ENCODE peak calls at places on chromosome 17, in six cellular contexts. N, V, U, A, E and K are unnamed samples.

GRCh38 chr17:58377005-58377660 is 25.1 kb upstream of the SUPT4H1 start:
- DNase-seq in A (no peak), E (peak), V (no peak), U (no peak), N (no peak), K (peak)

GRCh38 chr17:41071606-41072375 is 6.1 kb upstream of the KRTAP2-4 start:
- DNase-seq in N (no peak), U (no peak), E (no peak), V (no peak), A (no peak), K (no peak)

GRCh38 chr17:17569691-17570090 is 21.8 kb downstream of the PEMT start:
- DNase-seq in V (no peak), U (no peak), N (peak), A (no peak), E (no peak), K (no peak)

GRCh38 chr17:17495448-17496188 is 577 bp downstream of the RASD1 start:
- DNase-seq in A (no peak), V (no peak), N (no peak), U (no peak), E (no peak), K (peak)

GRCh38 chr17:48356866-48357265 is 73.1 kb downstream of the SKAP1 start:
- DNase-seq in E (no peak), V (no peak), U (no peak), A (no peak), N (no peak), K (no peak)

GRCh38 chr17:74241434-74241833 is 28.1 kb downstream of the TTYH2 start:
- DNase-seq in V (no peak), N (peak), A (no peak), E (no peak), U (no peak), K (no peak)

GRCh38 chr17:16941072-16941641 is 30.8 kb downstream of the TNFRSF13B start:
- DNase-seq in U (no peak), E (peak), V (no peak), N (no peak), A (no peak), K (no peak)

GRCh38 chr17:59761385-59762021 is 54.0 kb downstream of the VMP1 start:
- DNase-seq in E (no peak), N (no peak), U (no peak), V (no peak), A (peak), K (no peak)

GRCh38 chr17:67467500-67468481 is 90.7 kb downstream of the PITPNC1 start:
- DNase-seq in V (no peak), N (no peak), A (no peak), E (no peak), U (no peak), K (no peak)

GRCh38 chr17:40443196-40443987 is at the start of gene IGFBP4:
- DNase-seq in U (peak), V (no peak), N (peak), A (peak), E (peak), K (peak)

GRCh38 chr17:63926164-63926563 is 6.0 kb downstream of the CD79B start:
- DNase-seq in N (no peak), V (no peak), E (no peak), U (no peak), A (no peak), K (no peak)

GRCh38 chr17:57946798-57947358 is 8.3 kb downstream of the CUEDC1 start:
- DNase-seq in A (peak), N (peak), E (peak), V (no peak), U (no peak), K (peak)

GRCh38 chr17:44362479-44362963 is 1.1 kb downstream of the FAM171A2 start:
- DNase-seq in U (no peak), E (no peak), N (no peak), A (no peak), V (no peak), K (no peak)
- H3K4me3 ChIP-seq in U (no peak), E (peak), N (peak), A (peak), V (peak), K (peak)

GRCh38 chr17:50421308-50422031 is 4.5 kb upstream of the ACSF2 start:
- DNase-seq in A (peak), E (no peak), V (no peak), U (no peak), N (no peak), K (no peak)
- H3K4me3 ChIP-seq in A (no peak), E (peak), V (no peak), U (peak), N (peak), K (peak)

DNA sequence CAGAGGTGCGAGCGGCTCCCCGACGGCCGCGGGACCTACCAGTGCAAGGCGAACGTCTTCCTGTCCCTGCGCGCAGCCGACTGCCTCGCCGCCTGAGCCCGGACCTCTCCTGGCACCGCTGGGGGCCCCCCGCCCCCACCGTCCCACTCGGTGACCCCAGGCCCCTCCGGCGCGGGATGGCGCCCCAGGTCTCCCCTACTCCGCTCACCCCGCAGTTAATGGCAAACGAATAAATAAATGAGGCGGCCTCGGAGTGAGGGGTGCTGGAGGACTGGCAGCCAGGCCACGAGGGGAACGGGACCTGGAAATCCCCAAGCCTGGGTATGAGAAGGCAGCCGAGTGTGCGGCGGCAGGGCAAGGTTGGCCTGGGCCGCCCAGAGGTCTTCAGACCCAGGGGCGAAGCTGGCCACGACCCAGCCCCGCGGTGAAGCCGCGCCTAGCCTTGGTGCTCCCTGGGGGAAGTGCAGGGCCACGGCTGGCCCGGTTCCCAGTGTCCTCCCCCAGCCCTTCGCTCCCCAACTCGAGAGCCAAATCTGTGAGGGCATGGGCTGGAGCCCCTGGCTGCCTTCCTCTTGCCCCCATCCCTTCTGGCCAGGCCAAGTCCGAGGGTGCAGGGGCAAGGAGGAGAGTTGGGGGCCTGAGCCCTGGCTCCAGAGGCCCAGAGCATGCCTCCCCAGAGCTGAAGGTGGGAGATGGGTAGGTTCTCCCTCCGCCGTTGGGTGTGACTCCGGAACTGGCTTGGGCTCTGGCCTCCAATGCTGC is 796 bp downstream of the NPB start:
- DNase-seq in U (no peak), V (no peak), N (peak), A (no peak), E (no peak), K (no peak)
- H3K4me3 ChIP-seq in U (no peak), V (no peak), N (peak), A (no peak), E (peak), K (no peak)

DNA sequence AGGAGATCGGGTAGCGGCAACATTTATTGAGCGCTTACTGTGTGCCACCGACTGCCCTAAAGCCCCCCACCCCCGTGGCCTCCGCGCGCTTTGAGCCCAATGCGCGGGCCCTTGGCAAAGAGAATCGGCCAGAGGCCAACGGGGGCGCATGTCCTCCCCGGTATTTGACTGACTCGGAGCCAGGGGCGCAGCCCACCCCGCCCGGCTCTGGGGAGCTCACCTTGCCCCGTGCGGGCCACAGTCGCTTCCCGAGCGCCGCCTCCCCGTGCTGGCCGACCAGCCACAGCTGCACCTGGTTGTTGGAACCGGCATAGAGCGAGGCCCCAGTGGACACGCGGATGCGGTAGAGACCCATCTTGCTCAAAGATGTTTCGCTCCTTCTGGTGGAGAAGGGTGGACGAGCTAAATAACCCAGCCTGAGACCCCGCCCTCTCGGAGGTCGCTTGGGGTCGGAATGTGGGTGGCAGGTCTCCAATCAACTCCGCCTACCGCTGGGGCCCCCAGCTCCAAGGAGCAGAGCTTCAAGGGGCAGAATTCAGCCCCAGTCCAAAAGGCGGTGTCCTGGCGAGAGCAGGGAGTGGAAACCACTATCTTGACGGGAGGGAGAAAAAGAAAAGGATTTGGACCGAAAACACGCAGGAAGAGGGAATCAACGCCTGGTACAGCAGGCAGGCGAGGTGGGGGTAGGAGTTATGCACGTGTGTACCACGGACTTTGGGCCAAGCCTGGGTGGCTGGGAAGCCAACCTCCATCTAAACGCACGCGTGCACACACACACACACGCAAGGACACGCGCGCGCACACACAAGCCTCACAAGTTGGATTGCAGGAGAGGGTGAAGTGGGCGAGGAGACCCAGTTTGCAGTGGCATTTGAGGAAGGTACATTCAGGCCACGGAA is at the start of gene ALOX15:
- DNase-seq in U (no peak), V (no peak), E (no peak), N (no peak), A (no peak), K (no peak)
- H3K4me3 ChIP-seq in U (no peak), V (no peak), E (no peak), N (no peak), A (no peak), K (no peak)

GRCh38 chr17:78977992-78978973 is 1.4 kb downstream of the LGALS3BP start:
- DNase-seq in V (no peak), A (no peak), E (peak), U (no peak), N (no peak), K (no peak)
- H3K4me3 ChIP-seq in V (peak), A (peak), E (peak), U (no peak), N (peak), K (no peak)

GRCh38 chr17:30908717-30909420 is 2.8 kb upstream of the TEFM start:
- DNase-seq in U (no peak), E (no peak), N (no peak), V (no peak), A (no peak), K (no peak)

GRCh38 chr17:30905742-30906100 is 317 bp downstream of the TEFM start:
- DNase-seq in V (no peak), E (no peak), U (no peak), A (no peak), N (no peak), K (no peak)

DNA sequence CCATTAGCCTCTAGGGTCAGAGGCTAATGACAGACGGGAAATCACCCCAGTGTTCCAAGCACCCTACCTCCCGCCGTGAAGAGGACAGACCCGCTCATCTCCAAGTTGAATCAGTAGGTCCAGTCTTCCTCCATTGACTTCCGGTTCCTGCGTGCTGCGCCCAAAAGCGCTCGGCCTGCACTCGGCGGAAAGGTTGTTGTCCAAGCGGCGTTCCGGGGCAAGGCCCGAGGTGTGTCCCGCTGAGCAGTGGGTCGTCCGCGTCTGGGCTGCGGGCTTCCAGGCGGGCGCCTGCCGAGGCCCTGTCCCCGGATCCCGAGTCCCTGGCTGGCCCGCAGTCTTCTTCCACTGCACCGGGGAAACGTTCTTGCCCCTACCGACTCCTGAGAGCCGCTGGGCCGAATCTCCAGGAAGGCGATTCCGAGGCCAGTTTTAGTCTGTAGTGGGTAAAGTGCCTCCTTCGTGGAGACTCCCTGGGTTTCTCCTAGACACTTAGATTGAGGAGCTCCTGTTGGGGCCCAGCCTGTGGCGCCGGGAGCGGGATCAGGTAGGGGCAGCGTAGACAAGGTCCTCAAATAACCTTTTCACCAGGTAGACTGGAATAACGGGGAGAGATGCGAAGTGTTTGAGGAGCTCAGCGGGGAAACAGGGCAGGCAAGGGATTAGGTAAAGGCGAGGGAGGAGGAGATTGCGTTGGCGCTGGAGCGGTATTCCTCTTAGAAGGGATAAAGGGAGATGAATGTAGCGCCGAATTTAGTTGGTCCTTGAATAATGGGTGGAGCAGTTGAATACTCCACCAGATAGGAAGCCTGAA is at the start of gene TEFM:
- DNase-seq in N (peak), A (peak), E (peak), V (peak), U (peak), K (peak)
- H3K4me3 ChIP-seq in N (peak), A (peak), E (peak), V (peak), U (peak), K (peak)